ENCODE peak calls at places on chromosomes 1 and 21, in six cellular contexts. M, O, D, B, P and F are unnamed samples.

GRCh38 chr1:36522461-36523229 is 39.9 kb upstream of the CSF3R start:
- DNase-seq in M (no peak), O (no peak), D (no peak), B (no peak), P (no peak), F (no peak)

GRCh38 chr21:42533963-42534355 is 20.3 kb downstream of the SLC37A1 start:
- DNase-seq in M (peak; percentile 9), O (no peak), D (no peak), B (no peak), P (no peak), F (no peak)

GRCh38 chr1:243301059-243301458 is 45.2 kb downstream of the SDCCAG8 start:
- DNase-seq in M (no peak), O (no peak), D (no peak), B (no peak), P (no peak), F (peak; percentile 70)

GRCh38 chr1:161044535-161044907 is 1.3 kb downstream of the USF1 start:
- DNase-seq in M (no peak), O (no peak), D (peak; percentile 20), B (no peak), P (no peak), F (no peak)

GRCh38 chr1:94542088-94542671 is 621 bp upstream of the F3 start:
- DNase-seq in M (no peak), O (no peak), D (peak; percentile 83), B (peak; percentile 33), P (peak; percentile 63), F (peak; percentile 84)

GRCh38 chr1:172980456-172980855 is 70.3 kb downstream of the TNFSF18 start:
- DNase-seq in M (no peak), O (no peak), D (peak; percentile 76), B (no peak), P (no peak), F (peak; percentile 87)

GRCh38 chr1:53888716-53889115 is 881 bp downstream of the YIPF1 start:
- DNase-seq in M (no peak), O (no peak), D (no peak), B (no peak), P (no peak), F (no peak)

GRCh38 chr1:7899741-7900140 is 40.9 kb downstream of the TNFRSF9 start:
- DNase-seq in M (no peak), O (no peak), D (peak; percentile 66), B (no peak), P (no peak), F (peak; percentile 22)

GRCh38 chr1:171212607-171213347 is 27.7 kb downstream of the FMO2 start:
- DNase-seq in M (no peak), O (no peak), D (no peak), B (no peak), P (no peak), F (no peak)

GRCh38 chr1:68015369-68015768 is 35.1 kb downstream of the DIRAS3 start:
- DNase-seq in M (no peak), O (no peak), D (no peak), B (no peak), P (no peak), F (no peak)

GRCh38 chr1:68015960-68016359 is 34.5 kb downstream of the DIRAS3 start:
- DNase-seq in M (no peak), O (no peak), D (no peak), B (no peak), P (no peak), F (no peak)

GRCh38 chr1:68011786-68012375 is 38.5 kb downstream of the DIRAS3 start:
- DNase-seq in M (no peak), O (no peak), D (peak; percentile 18), B (no peak), P (no peak), F (no peak)

GRCh38 chr1:68010543-68010942 is 39.9 kb downstream of the DIRAS3 start:
- DNase-seq in M (no peak), O (no peak), D (peak; percentile 46), B (no peak), P (no peak), F (no peak)

GRCh38 chr1:68013351-68013750 is 37.1 kb downstream of the DIRAS3 start:
- DNase-seq in M (no peak), O (no peak), D (no peak), B (no peak), P (no peak), F (no peak)
- H2BK15ac ChIP-seq in M (no peak overlapping the region), O (no peak overlapping the region), D (no peak overlapping the region), B (no peak overlapping the region), P (no peak overlapping the region), F (no peak overlapping the region)

GRCh38 chr21:41373253-41373652 is 11.4 kb downstream of the MX2 start:
- DNase-seq in M (no peak), O (no peak), D (no peak), B (no peak), P (no peak), F (no peak)
- H3K4me2 ChIP-seq in M (no peak overlapping the region), O (no peak overlapping the region), D (no peak overlapping the region), B (no peak overlapping the region), P (no peak overlapping the region), F (no peak overlapping the region)

GRCh38 chr1:223022641-223023473 is 120.2 kb downstream of the TLR5 start:
- DNase-seq in M (peak; percentile 75), O (peak; percentile 46), D (no peak), B (peak; percentile 99), P (no peak), F (no peak)

GRCh38 chr1:223018534-223018933 is 124.5 kb downstream of the TLR5 start:
- DNase-seq in M (no peak), O (no peak), D (no peak), B (peak; percentile 44), P (peak; percentile 63), F (no peak)

GRCh38 chr1:223019236-223019635 is 123.8 kb downstream of the TLR5 start:
- DNase-seq in M (no peak), O (no peak), D (no peak), B (peak; percentile 86), P (no peak), F (no peak)

GRCh38 chr1:223023863-223024262 is 119.2 kb downstream of the TLR5 start:
- DNase-seq in M (no peak), O (no peak), D (no peak), B (peak; percentile 42), P (no peak), F (no peak)

DNA sequence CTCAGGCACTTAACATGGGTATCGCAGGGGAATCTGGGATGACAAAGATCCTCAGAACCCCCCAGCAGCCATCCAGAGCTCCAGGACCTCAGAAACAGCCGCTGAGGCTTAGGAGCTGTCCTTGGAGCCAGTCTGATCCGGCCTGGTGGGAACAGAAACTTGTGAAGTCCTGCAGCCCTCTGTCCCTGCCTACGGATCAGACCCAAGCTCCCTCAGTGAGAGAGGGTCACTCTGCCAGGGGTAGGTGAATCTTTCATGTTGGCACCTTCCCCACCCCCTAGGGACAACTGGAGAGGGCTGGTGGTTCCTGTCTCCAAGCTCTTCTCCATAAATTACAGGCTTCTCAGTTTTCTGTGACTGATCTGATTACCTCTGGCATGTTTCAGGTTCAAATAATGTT is 122.3 kb downstream of the TLR5 start:
- DNase-seq in M (no peak), O (no peak), D (no peak), B (no peak), P (no peak), F (no peak)
- H2BK5ac ChIP-seq in M (no peak overlapping the region), O (no peak overlapping the region), D (no peak overlapping the region), B (peak overlapping the region; percentile 52), P (no peak overlapping the region), F (no peak overlapping the region)

GRCh38 chr1:33378524-33378923 is 52.4 kb downstream of the PHC2 start:
- DNase-seq in M (no peak), O (no peak), D (no peak), B (no peak), P (no peak), F (no peak)

GRCh38 chr1:33379631-33380354 is 51.1 kb downstream of the PHC2 start:
- DNase-seq in M (no peak), O (no peak), D (no peak), B (no peak), P (no peak), F (no peak)

GRCh38 chr1:33377750-33378149 is 53.1 kb downstream of the PHC2 start:
- DNase-seq in M (no peak), O (no peak), D (peak; percentile 45), B (no peak), P (no peak), F (no peak)

GRCh38 chr1:33380811-33381210 is 50.1 kb downstream of the PHC2 start:
- DNase-seq in M (no peak), O (no peak), D (no peak), B (no peak), P (no peak), F (no peak)

GRCh38 chr1:33378976-33379375 is 51.9 kb downstream of the PHC2 start:
- DNase-seq in M (no peak), O (no peak), D (no peak), B (no peak), P (no peak), F (no peak)
- H2BK15ac ChIP-seq in M (no peak overlapping the region), O (no peak overlapping the region), D (no peak overlapping the region), B (no peak overlapping the region), P (no peak overlapping the region), F (no peak overlapping the region)